ENCODE peak calls at places on chromosomes 6 and 20, in nine cellular contexts. Q, H, E, K, O, Y, N, D and J are unnamed samples. For H3K9me3, the result is how much of the 10 kb centered on the place peaks cover.

GRCh38 chr20:48635361-48635760 is 192.4 kb downstream of the PREX1 start:
- DNase-seq in Q (no peak), H (peak), E (no peak), K (no peak), O (no peak), Y (peak), N (no peak), D (peak), J (no peak)

GRCh38 chr6:490251-491037 is 98.9 kb downstream of the IRF4 start:
- DNase-seq in Q (no peak), H (no peak), E (no peak), K (no peak), O (no peak), Y (no peak), N (no peak), D (no peak), J (no peak)

GRCh38 chr6:29943053-29943966 is 978 bp downstream of the HLA-A start:
- DNase-seq in Q (peak), H (peak), E (peak), K (no peak), O (peak), Y (peak), N (no peak), D (peak), J (no peak)

GRCh38 chr6:157981395-157982296 is at the start of gene SYNJ2:
- DNase-seq in Q (peak), H (peak), E (peak), K (peak), O (peak), Y (peak), N (peak), D (peak), J (peak)

GRCh38 chr20:8476023-8476422 is 344.0 kb downstream of the PLCB1 start:
- DNase-seq in Q (no peak), H (no peak), E (no peak), K (no peak), O (no peak), Y (no peak), N (no peak), D (no peak), J (no peak)

GRCh38 chr20:41482647-41483552 is 116.3 kb upstream of the EMILIN3 start:
- DNase-seq in Q (no peak), H (no peak), E (no peak), K (no peak), O (no peak), Y (no peak), N (no peak), D (no peak), J (no peak)

GRCh38 chr20:58447733-58448391 is 58.8 kb downstream of the VAPB start:
- DNase-seq in Q (no peak), H (no peak), E (peak), K (peak), O (peak), Y (peak), N (peak), D (no peak), J (peak)

GRCh38 chr20:22339091-22339881 is 245.1 kb downstream of the FOXA2 start:
- DNase-seq in Q (no peak), H (no peak), E (peak), K (peak), O (no peak), Y (no peak), N (peak), D (no peak), J (peak)

GRCh38 chr20:54195483-54196472 is 12.1 kb upstream of the PFDN4 start:
- DNase-seq in Q (no peak), H (no peak), E (no peak), K (no peak), O (no peak), Y (no peak), N (no peak), D (no peak), J (no peak)

GRCh38 chr6:130494745-130495144 is 128.9 kb downstream of the TMEM200A start:
- DNase-seq in Q (no peak), H (no peak), E (no peak), K (no peak), O (no peak), Y (no peak), N (no peak), D (no peak), J (no peak)

GRCh38 chr6:143545976-143546547 is 34.5 kb upstream of the FUCA2 start:
- DNase-seq in Q (no peak), H (no peak), E (no peak), K (no peak), O (no peak), Y (no peak), N (peak), D (no peak), J (no peak)

GRCh38 chr20:14310977-14311654 is 26.3 kb downstream of the FLRT3 start:
- DNase-seq in Q (no peak), H (no peak), E (no peak), K (no peak), O (no peak), Y (no peak), N (no peak), D (no peak), J (no peak)

GRCh38 chr6:79704200-79704599 is 73.1 kb downstream of the SH3BGRL2 start:
- DNase-seq in Q (no peak), H (no peak), E (no peak), K (no peak), O (no peak), Y (no peak), N (no peak), D (no peak), J (no peak)

GRCh38 chr6:18327621-18328548 is 59.3 kb upstream of the RNF144B start:
- DNase-seq in Q (peak), H (peak), E (peak), K (peak), O (no peak), Y (peak), N (no peak), D (peak), J (peak)

GRCh38 chr6:87944541-87944954 is 103.1 kb upstream of the SPACA1 start:
- DNase-seq in Q (peak), H (no peak), E (no peak), K (peak), O (no peak), Y (peak), N (no peak), D (no peak), J (no peak)

GRCh38 chr20:10591956-10592521 is 81.8 kb downstream of the JAG1 start:
- DNase-seq in Q (no peak), H (no peak), E (no peak), K (no peak), O (no peak), Y (no peak), N (no peak), D (no peak), J (no peak)

GRCh38 chr6:18406955-18407738 is 20.0 kb downstream of the RNF144B start:
- DNase-seq in Q (no peak), H (no peak), E (no peak), K (no peak), O (no peak), Y (no peak), N (no peak), D (no peak), J (no peak)

GRCh38 chr6:13012977-13013680 is 296.6 kb downstream of the PHACTR1 start:
- DNase-seq in Q (peak), H (peak), E (no peak), K (no peak), O (no peak), Y (peak), N (no peak), D (no peak), J (peak)

GRCh38 chr6:11805259-11806053 is 26.9 kb upstream of the ADTRP start:
- DNase-seq in Q (no peak), H (no peak), E (peak), K (no peak), O (no peak), Y (no peak), N (no peak), D (no peak), J (peak)

GRCh38 chr6:21022343-21023107 is 488.3 kb downstream of the CDKAL1 start:
- DNase-seq in Q (no peak), H (no peak), E (no peak), K (peak), O (no peak), Y (no peak), N (no peak), D (no peak), J (peak)

GRCh38 chr6:132458887-132459604 is 53.9 kb downstream of the STX7 start:
- DNase-seq in Q (no peak), H (no peak), E (no peak), K (no peak), O (no peak), Y (no peak), N (no peak), D (no peak), J (no peak)

GRCh38 chr6:104682722-104683643 is 176.7 kb downstream of the HACE1 start:
- DNase-seq in Q (peak), H (peak), E (peak), K (no peak), O (peak), Y (peak), N (peak), D (peak), J (peak)

GRCh38 chr20:51425347-51426106 is 117.0 kb downstream of the NFATC2 start:
- DNase-seq in Q (no peak), H (no peak), E (no peak), K (no peak), O (no peak), Y (no peak), N (no peak), D (peak), J (no peak)

GRCh38 chr6:160421854-160422253 is 73.7 kb downstream of the SLC22A3 start:
- DNase-seq in Q (peak), H (no peak), E (no peak), K (no peak), O (no peak), Y (peak), N (no peak), D (no peak), J (no peak)

DNA sequence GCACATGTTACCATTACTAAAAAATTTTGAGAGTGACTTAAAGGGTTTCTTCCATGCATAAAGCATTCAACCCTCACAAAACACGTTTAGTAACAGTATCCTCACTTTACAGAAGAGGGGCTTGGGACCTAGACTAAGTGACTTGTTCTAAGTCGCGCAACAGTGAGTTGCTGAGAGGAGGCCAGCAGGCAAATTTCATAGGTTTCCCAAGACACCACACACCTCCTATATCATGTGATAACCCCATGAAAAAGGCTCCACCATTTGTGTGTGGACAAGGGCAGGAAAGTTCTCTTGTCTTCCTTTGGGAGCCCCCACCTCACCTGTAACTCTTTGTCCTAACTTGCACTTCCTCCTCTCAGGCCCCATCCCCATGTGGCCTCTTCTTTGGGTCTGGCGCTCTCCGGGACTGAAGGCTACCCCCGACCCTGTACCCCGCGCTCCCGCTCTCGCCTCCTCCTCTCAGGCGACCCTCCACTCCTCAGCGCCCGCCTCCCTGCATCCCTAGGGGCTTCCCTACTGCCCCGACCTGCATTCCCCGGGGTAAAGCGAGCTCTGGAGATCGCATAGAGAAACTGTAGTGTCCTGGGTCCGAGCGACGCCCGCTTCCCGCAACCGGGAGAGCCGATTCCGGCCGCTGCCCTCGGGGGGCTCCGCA is 397 bp downstream of the PSMB8 start:
- DNase-seq in Q (no peak), H (peak), E (peak), K (peak), O (no peak), Y (no peak), N (no peak), D (peak), J (no peak)
- H3K4me3 ChIP-seq in Q (peak), H (peak), E (peak), K (peak), O (peak), Y (peak), N (peak), D (peak), J (peak)

DNA sequence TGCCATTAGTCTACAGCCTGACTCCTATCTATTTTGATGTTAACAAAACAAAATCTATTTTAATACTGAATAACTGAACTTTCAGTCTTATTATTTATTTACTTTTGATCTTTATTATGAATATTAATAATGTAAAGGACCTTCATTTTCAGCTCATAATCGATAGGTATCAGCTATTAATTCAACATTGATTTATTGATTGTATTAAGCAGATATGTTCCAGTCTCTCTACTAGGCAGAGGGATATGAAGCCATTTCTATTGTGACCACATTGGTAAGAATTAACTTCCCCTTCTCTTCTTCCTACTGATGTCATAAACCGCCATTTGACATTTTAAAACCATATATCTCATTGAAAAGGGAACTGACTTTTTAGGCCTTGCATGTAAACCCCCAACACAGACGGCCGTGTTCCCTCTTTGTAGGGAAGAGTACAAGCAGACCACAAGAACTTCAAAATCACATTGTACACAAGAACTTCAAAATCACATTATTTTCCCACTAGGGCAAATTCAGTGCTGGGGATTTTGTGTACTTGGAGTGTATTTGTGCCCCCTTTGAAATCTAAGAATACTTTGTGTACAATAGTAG is 69.5 kb upstream of the FABP7 start:
- DNase-seq in Q (no peak), H (no peak), E (no peak), K (no peak), O (no peak), Y (no peak), N (no peak), D (no peak), J (no peak)
- H3K9me3 ChIP-seq in Q (under half), H (under half), E (under half), K (under half), O (under half), Y (under half), N (under half), D (under half), J (under half)

DNA sequence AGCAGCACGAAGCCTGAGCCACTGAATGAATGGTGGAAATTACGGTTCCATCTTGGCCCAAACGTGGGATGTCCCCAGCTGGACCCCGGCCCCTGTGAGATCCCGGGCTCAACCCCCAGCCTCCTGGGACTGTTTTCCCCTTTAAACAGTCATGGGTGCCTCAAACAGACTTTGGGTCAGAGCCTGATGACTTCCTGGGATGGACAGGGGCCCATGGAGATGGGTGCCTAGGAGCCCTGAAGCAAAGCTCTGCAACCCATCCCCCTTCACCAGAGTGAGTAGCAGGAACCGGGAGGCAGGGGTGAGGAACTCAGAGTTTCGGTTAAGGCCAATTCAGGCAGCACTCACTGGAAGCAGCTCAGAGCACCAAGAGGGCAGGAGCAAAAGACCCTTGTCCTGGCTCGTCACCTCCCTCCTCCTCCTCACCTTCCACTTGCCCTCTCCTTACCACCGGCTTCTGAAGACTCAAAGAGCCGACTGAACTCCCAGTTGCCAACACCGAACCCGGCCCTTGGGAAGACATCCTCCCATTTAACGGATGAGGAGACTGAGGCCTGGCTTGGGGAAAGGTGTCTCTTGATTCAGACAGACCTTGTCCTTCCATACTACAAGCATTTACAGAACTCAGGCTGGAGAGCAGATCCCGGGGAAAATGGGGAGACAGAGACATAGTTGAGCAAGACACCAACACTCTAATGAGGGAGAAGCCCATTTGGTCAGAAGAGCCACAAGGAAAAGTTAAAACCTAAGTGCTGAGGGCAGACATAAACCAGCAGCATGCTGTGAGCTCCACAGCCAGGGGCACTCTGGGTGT is 14.9 kb upstream of the TLDC2 start:
- DNase-seq in Q (peak), H (no peak), E (no peak), K (no peak), O (no peak), Y (no peak), N (no peak), D (no peak), J (no peak)
- H3K4me3 ChIP-seq in Q (no peak), H (peak), E (no peak), K (no peak), O (no peak), Y (peak), N (no peak), D (no peak), J (no peak)

GRCh38 chr6:51161752-51162151 is 343.1 kb downstream of the TFAP2B start:
- DNase-seq in Q (no peak), H (no peak), E (no peak), K (no peak), O (no peak), Y (no peak), N (no peak), D (no peak), J (no peak)

GRCh38 chr6:51163843-51164529 is 345.3 kb downstream of the TFAP2B start:
- DNase-seq in Q (no peak), H (no peak), E (no peak), K (no peak), O (no peak), Y (no peak), N (no peak), D (no peak), J (no peak)

GRCh38 chr6:51167468-51167867 is 348.8 kb downstream of the TFAP2B start:
- DNase-seq in Q (no peak), H (no peak), E (no peak), K (no peak), O (no peak), Y (no peak), N (no peak), D (no peak), J (no peak)

GRCh38 chr6:51166914-51167313 is 348.2 kb downstream of the TFAP2B start:
- DNase-seq in Q (no peak), H (no peak), E (no peak), K (no peak), O (no peak), Y (no peak), N (no peak), D (no peak), J (no peak)
- H3K9me3 ChIP-seq in Q (under half), H (under half), E (under half), K (under half), O (under half), Y (under half), N (under half), D (under half), J (under half)

GRCh38 chr6:108619431-108620197 is 58.9 kb downstream of the FOXO3 start:
- DNase-seq in Q (no peak), H (no peak), E (no peak), K (no peak), O (no peak), Y (no peak), N (no peak), D (no peak), J (no peak)

GRCh38 chr6:108616544-108616943 is 55.8 kb downstream of the FOXO3 start:
- DNase-seq in Q (no peak), H (no peak), E (no peak), K (no peak), O (no peak), Y (no peak), N (no peak), D (no peak), J (no peak)

GRCh38 chr6:108616973-108617372 is 56.3 kb downstream of the FOXO3 start:
- DNase-seq in Q (no peak), H (no peak), E (no peak), K (no peak), O (no peak), Y (no peak), N (no peak), D (no peak), J (no peak)

GRCh38 chr6:108621117-108621516 is 60.4 kb downstream of the FOXO3 start:
- DNase-seq in Q (peak), H (no peak), E (peak), K (no peak), O (no peak), Y (no peak), N (no peak), D (no peak), J (no peak)

GRCh38 chr6:108618623-108619152 is 58.0 kb downstream of the FOXO3 start:
- DNase-seq in Q (no peak), H (no peak), E (no peak), K (no peak), O (no peak), Y (no peak), N (no peak), D (no peak), J (no peak)
- H3K4me3 ChIP-seq in Q (no peak), H (no peak), E (no peak), K (no peak), O (no peak), Y (no peak), N (no peak), D (no peak), J (no peak)

DNA sequence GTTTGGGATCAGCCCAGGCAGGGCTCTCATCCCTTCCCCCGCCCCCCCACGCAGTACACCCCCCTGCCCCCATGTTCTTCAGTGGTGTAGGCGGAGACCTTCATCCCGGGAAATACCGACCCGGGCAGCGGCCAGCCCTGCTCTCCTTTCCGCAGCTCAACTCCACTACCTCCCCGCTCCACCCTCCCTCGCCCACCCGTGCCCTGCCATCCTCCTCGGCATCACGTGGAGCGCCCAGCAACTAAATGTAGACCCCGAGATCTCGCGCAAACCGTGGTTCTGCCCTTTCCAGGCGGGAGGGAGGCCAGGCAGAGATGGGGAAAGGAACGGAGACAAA is 1932.2 kb upstream of the DEFB115 start:
- DNase-seq in Q (no peak), H (peak), E (no peak), K (no peak), O (no peak), Y (no peak), N (no peak), D (no peak), J (no peak)
- H3K9me3 ChIP-seq in Q (under half), H (under half), E (under half), K (under half), O (under half), Y (under half), N (under half), D (under half), J (under half)

DNA sequence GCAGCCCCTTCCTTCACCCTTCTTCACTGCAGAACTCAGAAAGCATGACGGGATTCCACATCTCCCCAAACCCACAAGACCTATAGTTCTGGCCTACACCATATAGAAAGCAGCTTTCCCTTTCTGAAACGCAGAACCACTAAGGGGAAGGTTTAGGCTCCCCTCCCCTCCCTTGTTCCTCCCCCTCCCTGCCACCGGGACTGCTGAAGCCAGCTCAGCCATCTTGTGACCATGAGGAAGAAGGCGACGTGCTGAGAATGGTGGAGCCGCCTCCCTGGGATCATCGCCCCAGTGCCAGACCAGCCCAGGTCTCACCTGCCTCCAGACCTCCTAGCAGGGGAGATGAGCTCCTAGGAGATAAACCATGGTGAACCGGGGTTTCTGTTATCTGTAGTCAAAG is 19.6 kb downstream of the SERPINB6 start:
- DNase-seq in Q (peak), H (peak), E (no peak), K (no peak), O (no peak), Y (peak), N (no peak), D (peak), J (no peak)
- H3K4me3 ChIP-seq in Q (no peak), H (no peak), E (no peak), K (no peak), O (no peak), Y (no peak), N (no peak), D (no peak), J (no peak)